ENCODE peak calls at places on chromosome 1, in five cellular contexts. X is right lobe of liver, U is psoas muscle, O is progenitor cell of endocrine pancreas, N is RWPE1. F is an unnamed sample.

GRCh38 chr1:170284425-170284824 is 138.7 kb downstream of the NTMT2 start:
- DNase-seq in X (no peak), N (no peak), O (no peak), U (no peak), F (no peak)

GRCh38 chr1:20052386-20052785 is 17.6 kb upstream of the PLA2G5 start:
- DNase-seq in N (no peak), O (no peak), U (no peak), X (no peak), F (no peak)

GRCh38 chr1:215001419-215002021 is 81.0 kb upstream of the KCNK2 start:
- DNase-seq in X (no peak), O (no peak), N (peak), U (no peak), F (peak)

GRCh38 chr1:16155537-16156410 is at the start of gene EPHA2:
- DNase-seq in U (peak), O (peak), N (peak), X (peak), F (peak)

GRCh38 chr1:6180215-6180577 is at the start of gene CHD5:
- DNase-seq in X (no peak), N (no peak), O (no peak), U (no peak), F (no peak)

GRCh38 chr1:8903908-8904650 is 25.6 kb upstream of the ENO1 start:
- DNase-seq in O (no peak), X (no peak), N (peak), U (peak), F (peak)

GRCh38 chr1:7705048-7705907 is 65.8 kb upstream of the VAMP3 start:
- DNase-seq in O (no peak), U (peak), N (peak), X (no peak), F (no peak)

GRCh38 chr1:18351735-18352134 is 129.0 kb upstream of the KLHDC7A start:
- DNase-seq in N (no peak), X (no peak), U (no peak), O (no peak), F (no peak)

GRCh38 chr1:198669023-198669698 is 30.3 kb downstream of the PTPRC start:
- DNase-seq in N (peak), O (no peak), X (no peak), U (no peak), F (peak)

GRCh38 chr1:170959385-170959784 is 24.1 kb downstream of the MROH9 start:
- DNase-seq in O (no peak), X (no peak), U (no peak), N (peak), F (peak)

GRCh38 chr1:36570478-36571060 is 87.9 kb upstream of the CSF3R start:
- DNase-seq in X (no peak), O (no peak), N (no peak), U (no peak), F (no peak)

GRCh38 chr1:244970236-244970652 is 105.9 kb upstream of the HNRNPU start:
- DNase-seq in N (peak), X (peak), O (peak), U (peak), F (peak)

GRCh38 chr1:198496216-198497143 is 44.0 kb downstream of the ATP6V1G3 start:
- DNase-seq in X (no peak), O (no peak), N (peak), U (no peak), F (peak)

GRCh38 chr1:25012966-25013962 is 83.2 kb upstream of the RUNX3 start:
- DNase-seq in X (no peak), O (no peak), U (no peak), N (no peak), F (no peak)

GRCh38 chr1:236844499-236845271 is 49.6 kb downstream of the MTR start:
- DNase-seq in N (no peak), O (no peak), U (no peak), X (no peak), F (no peak)

GRCh38 chr1:114437812-114438211 is 73.2 kb downstream of the TRIM33 start:
- DNase-seq in U (no peak), N (no peak), X (no peak), O (no peak), F (no peak)

DNA sequence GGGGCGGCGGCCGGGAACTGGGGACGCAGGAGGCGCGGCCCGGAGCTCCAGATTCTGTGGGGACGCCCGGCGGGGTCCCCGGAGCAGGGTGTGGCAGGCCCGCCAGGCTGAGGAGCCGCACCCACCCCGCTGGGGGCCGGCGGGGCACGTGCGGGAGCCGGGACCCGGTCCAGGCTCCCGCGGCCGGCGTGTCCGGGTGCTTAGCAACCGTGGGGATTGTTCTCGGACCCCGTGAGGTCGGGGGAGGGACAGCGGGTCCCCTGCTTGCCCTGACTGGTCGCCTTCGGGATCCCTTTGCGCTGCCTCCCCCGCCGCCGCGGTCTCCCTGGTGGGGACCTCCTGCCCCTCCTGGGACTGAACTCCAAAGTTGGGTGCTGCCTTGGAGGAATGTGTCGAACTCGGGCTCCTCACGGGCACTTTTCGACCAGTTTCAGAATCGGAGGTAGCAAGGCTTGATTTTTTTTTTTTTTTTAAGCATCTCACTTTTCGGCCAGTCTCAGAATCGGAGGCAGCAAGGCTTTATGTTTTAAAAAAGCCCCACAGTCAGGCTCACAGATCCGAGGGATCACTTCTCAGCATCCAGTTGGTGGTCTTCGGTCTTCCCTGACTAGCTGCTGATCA is 522 bp downstream of the FAM76A start:
- DNase-seq in O (peak), N (peak), X (peak), U (peak), F (peak)
- TF ChIP-seq CTCF in O (no peak), N (no peak), X (no peak), U (no peak), F (no peak)

GRCh38 chr1:37872692-37873091 is 13.3 kb upstream of the MTF1 start:
- DNase-seq in O (no peak), N (no peak), X (no peak), U (no peak), F (no peak)

GRCh38 chr1:37877991-37878544 is 18.7 kb upstream of the MTF1 start:
- DNase-seq in U (no peak), X (no peak), O (no peak), N (no peak), F (no peak)

GRCh38 chr1:37879865-37880264 is 20.5 kb upstream of the MTF1 start:
- DNase-seq in X (no peak), N (no peak), O (no peak), U (no peak), F (no peak)

GRCh38 chr1:37875833-37876232 is 16.4 kb upstream of the MTF1 start:
- DNase-seq in X (no peak), O (no peak), U (no peak), N (no peak), F (peak)
- TF ChIP-seq CTCF in X (no peak), O (no peak), U (no peak), N (no peak), F (peak)

GRCh38 chr1:151839457-151840409 is at the start of gene C2CD4D:
- DNase-seq in O (peak), N (peak), U (no peak), X (no peak), F (peak)
- TF ChIP-seq CTCF in O (no peak), N (no peak), U (no peak), X (no peak), F (no peak)

DNA sequence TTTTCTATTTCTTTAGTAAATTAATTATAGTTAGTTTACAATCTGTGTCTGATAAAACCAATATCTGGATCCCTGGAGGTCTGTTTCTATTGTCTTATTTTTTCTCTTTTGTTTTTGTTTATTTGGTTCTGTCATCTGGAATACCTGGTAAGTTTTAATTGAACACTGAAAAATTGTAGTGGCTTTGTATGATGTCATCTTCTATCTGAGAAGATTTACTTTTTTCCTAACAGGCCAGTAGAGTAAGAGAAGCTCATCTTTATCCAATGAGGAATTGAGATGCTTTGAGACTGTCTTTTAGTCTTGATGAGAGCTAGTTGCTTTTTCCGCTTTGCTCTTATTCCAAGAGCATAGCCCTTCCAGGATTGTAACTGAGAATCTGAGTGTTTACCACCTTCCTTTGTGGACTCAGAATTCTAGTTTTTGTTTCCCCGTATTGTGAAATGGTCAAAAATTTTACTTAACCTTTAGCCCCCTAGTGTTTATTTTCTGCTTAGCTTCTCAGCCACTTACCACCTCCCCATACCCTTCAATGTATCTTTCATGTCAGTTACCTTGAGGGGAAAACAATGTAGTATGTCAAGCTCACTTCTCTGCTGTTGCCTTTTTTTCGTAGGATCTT is 25.0 kb downstream of the PTGFRN start:
- DNase-seq in X (no peak), N (no peak), O (no peak), U (no peak), F (no peak)
- TF ChIP-seq CTCF in X (peak), N (no peak), O (peak), U (peak), F (peak)

DNA sequence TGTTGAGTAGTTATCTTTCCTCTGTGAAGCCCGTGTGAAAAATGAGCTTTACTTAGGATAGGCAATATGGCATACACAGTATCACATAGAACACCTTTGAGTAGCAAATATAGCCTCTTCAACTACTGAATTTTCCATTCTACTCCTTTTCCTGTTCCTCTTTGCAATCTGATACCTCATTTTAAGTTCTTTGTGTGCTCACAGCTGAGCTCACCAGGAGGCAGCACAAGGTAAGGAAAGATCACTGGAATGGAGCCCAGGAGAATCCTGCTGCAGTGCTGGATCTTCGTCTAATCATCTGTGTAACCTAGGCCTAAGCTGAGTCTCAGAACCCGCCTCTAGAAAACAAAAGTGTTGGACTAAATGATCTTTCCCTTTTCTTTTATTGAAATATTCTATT is 171.0 kb downstream of the LRRC40 start:
- DNase-seq in O (no peak), N (peak), U (no peak), X (no peak), F (peak)
- TF ChIP-seq CTCF in O (peak), N (no peak), U (no peak), X (no peak), F (peak)

GRCh38 chr1:26693557-26694184 is 2.1 kb upstream of the ARID1A start:
- DNase-seq in X (no peak), O (no peak), N (no peak), U (no peak), F (peak)

GRCh38 chr1:26690576-26691031 is 5.2 kb upstream of the ARID1A start:
- DNase-seq in U (no peak), N (no peak), O (no peak), X (no peak), F (no peak)

GRCh38 chr1:26692793-26693490 is 2.9 kb upstream of the ARID1A start:
- DNase-seq in U (peak), X (peak), N (peak), O (peak), F (peak)

GRCh38 chr1:26694185-26694572 is 1.6 kb upstream of the ARID1A start:
- DNase-seq in N (no peak), O (no peak), X (no peak), U (no peak), F (no peak)

GRCh38 chr1:26692211-26692792 is 3.5 kb upstream of the ARID1A start:
- DNase-seq in N (peak), O (peak), U (peak), X (peak), F (peak)
- TF ChIP-seq CTCF in N (peak), O (peak), U (no peak), X (peak), F (no peak)

GRCh38 chr1:26285366-26286063 is 5.6 kb downstream of the SH3BGRL3 start:
- DNase-seq in O (peak), X (no peak), N (no peak), U (peak), F (peak)
- TF ChIP-seq CTCF in O (peak), X (peak), N (no peak), U (peak), F (peak)

DNA sequence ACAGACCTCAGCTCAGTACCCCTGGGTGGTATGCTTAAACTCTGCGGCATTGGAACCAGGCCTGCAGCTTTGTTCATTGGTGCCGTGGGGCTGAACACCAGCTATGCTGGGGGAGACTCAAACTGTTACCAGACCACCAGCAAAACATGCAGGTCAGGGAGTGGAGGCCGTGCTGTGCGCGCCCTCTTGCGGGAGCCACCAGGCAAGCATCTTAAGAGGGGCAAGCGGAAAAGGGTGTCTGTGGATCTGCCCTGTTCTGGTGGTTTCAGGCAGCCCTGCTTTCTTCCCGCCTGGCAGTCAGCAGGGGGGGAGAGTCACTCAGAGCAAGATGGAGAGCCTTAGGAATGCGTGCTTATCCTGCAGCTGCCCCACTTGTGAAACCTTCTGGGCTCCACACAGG is 276.9 kb upstream of the ZRANB2 start:
- DNase-seq in N (no peak), X (no peak), O (no peak), U (no peak), F (no peak)
- TF ChIP-seq CTCF in N (no peak), X (no peak), O (peak), U (no peak), F (no peak)

DNA sequence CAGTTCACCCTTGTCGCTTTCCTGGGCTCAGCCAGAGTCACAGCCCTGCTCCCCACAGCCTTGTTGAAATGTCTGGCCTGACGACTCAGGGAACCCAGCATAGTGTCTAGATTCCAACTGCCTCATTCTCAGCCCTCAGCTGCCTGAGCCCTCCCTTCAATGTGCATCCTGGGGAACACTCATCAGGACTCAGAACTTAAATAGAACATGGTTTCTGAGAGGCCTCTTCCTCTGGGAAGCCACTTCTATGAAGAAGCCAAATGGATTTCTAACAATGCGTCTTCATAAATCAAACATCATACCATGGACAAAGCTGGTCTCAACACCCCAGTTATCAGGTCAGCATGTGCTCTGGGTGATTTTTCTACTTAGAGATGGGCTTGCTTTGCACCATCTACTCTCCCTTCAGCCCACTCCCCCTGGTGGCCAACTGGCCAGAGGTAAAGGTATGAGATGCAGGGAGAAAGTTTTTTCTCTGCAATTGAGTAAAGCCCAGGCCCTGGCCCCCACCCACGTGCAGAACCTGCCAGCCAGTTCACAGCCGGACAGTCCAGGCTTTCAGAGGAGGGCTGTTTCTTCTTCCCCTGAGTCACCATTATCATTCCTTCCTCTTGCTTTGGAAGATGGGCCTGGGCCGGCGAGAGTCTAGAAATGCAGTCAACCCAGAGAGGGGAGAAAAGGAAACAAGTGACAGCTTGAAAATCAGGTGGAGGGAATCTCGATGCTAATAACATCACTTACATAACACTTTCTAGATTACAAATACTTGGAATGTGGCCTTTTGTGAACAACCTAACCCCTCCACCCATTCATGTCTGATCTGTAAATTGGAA is 32.1 kb downstream of the CD244 start:
- DNase-seq in N (peak), O (peak), X (peak), U (no peak), F (peak)
- TF ChIP-seq CTCF in N (peak), O (peak), X (peak), U (peak), F (peak)

F was measured in MCF 10A.